ENCODE peak calls at places on chromosomes 6 and 20, in four cellular contexts. One of them, this sample, is unnamed.

GRCh38 chr20:37920270-37920669 is 17.3 kb downstream of the VSTM2L start:
- DNase-seq in coronary artery: no peak
- DNase-seq in T-helper 17 cell: no peak
- DNase-seq in CD8-positive, alpha-beta memory T cell: no peak
- DNase-seq in this sample: no peak

GRCh38 chr6:9126845-9127560 is 691.7 kb upstream of the SLC35B3 start:
- DNase-seq in T-helper 17 cell: no peak
- DNase-seq in CD8-positive, alpha-beta memory T cell: no peak
- DNase-seq in coronary artery: no peak
- DNase-seq in this sample: no peak

GRCh38 chr6:155889405-155889804 is 433.8 kb upstream of the NOX3 start:
- DNase-seq in coronary artery: no peak
- DNase-seq in CD8-positive, alpha-beta memory T cell: no peak
- DNase-seq in T-helper 17 cell: no peak
- DNase-seq in this sample: no peak

GRCh38 chr6:127811939-127812338 is 88.9 kb downstream of the THEMIS start:
- DNase-seq in CD8-positive, alpha-beta memory T cell: no peak
- DNase-seq in coronary artery: no peak
- DNase-seq in T-helper 17 cell: no peak
- DNase-seq in this sample: no peak

GRCh38 chr6:157755752-157756411 is 67.2 kb upstream of the SNX9 start:
- DNase-seq in coronary artery: no peak
- DNase-seq in T-helper 17 cell: no peak
- DNase-seq in CD8-positive, alpha-beta memory T cell: no peak
- DNase-seq in this sample: peak; percentile 44

GRCh38 chr6:170445984-170446383 is 107.1 kb downstream of the PSMB1 start:
- DNase-seq in coronary artery: no peak
- DNase-seq in CD8-positive, alpha-beta memory T cell: no peak
- DNase-seq in T-helper 17 cell: no peak
- DNase-seq in this sample: no peak

GRCh38 chr6:52399511-52400315 is 20.4 kb upstream of the EFHC1 start:
- DNase-seq in CD8-positive, alpha-beta memory T cell: no peak
- DNase-seq in T-helper 17 cell: peak; percentile 27
- DNase-seq in coronary artery: no peak
- DNase-seq in this sample: peak; percentile 25

GRCh38 chr20:60658661-60659060 is 593.4 kb upstream of the CDH4 start:
- DNase-seq in coronary artery: no peak
- DNase-seq in T-helper 17 cell: no peak
- DNase-seq in CD8-positive, alpha-beta memory T cell: no peak
- DNase-seq in this sample: no peak

GRCh38 chr6:162019311-162019710 is 708.3 kb downstream of the PRKN start:
- DNase-seq in T-helper 17 cell: no peak
- DNase-seq in CD8-positive, alpha-beta memory T cell: no peak
- DNase-seq in coronary artery: no peak
- DNase-seq in this sample: no peak

GRCh38 chr6:155256122-155256795 is 7.6 kb upstream of the CLDN20 start:
- DNase-seq in CD8-positive, alpha-beta memory T cell: no peak
- DNase-seq in coronary artery: no peak
- DNase-seq in T-helper 17 cell: no peak
- DNase-seq in this sample: no peak

GRCh38 chr6:21392177-21392576 is 201.4 kb upstream of the SOX4 start:
- DNase-seq in T-helper 17 cell: no peak
- DNase-seq in CD8-positive, alpha-beta memory T cell: no peak
- DNase-seq in coronary artery: no peak
- DNase-seq in this sample: no peak

GRCh38 chr6:47207261-47207660 is 102.4 kb downstream of the TNFRSF21 start:
- DNase-seq in coronary artery: no peak
- DNase-seq in CD8-positive, alpha-beta memory T cell: no peak
- DNase-seq in T-helper 17 cell: no peak
- DNase-seq in this sample: no peak

GRCh38 chr6:15386110-15386755 is 140.4 kb downstream of the JARID2 start:
- DNase-seq in coronary artery: no peak
- DNase-seq in CD8-positive, alpha-beta memory T cell: no peak
- DNase-seq in T-helper 17 cell: no peak
- DNase-seq in this sample: no peak

GRCh38 chr6:32886674-32887383 is 32.8 kb downstream of the PSMB9 start:
- DNase-seq in T-helper 17 cell: no peak
- DNase-seq in CD8-positive, alpha-beta memory T cell: no peak
- DNase-seq in coronary artery: no peak
- DNase-seq in this sample: no peak

GRCh38 chr20:63933646-63934045 is 22.6 kb downstream of the UCKL1 start:
- DNase-seq in CD8-positive, alpha-beta memory T cell: peak; percentile 26
- DNase-seq in T-helper 17 cell: no peak
- DNase-seq in coronary artery: no peak
- DNase-seq in this sample: no peak

GRCh38 chr6:72363844-72364740 is 257.8 kb upstream of the KCNQ5 start:
- DNase-seq in CD8-positive, alpha-beta memory T cell: no peak
- DNase-seq in T-helper 17 cell: no peak
- DNase-seq in coronary artery: no peak
- DNase-seq in this sample: no peak

GRCh38 chr6:3363296-3364025 is 93.4 kb downstream of the SLC22A23 start:
- DNase-seq in CD8-positive, alpha-beta memory T cell: no peak
- DNase-seq in T-helper 17 cell: no peak
- DNase-seq in coronary artery: no peak
- DNase-seq in this sample: no peak

GRCh38 chr6:41965429-41966213 is 24.0 kb upstream of the CCND3 start:
- DNase-seq in T-helper 17 cell: no peak
- DNase-seq in coronary artery: no peak
- DNase-seq in CD8-positive, alpha-beta memory T cell: no peak
- DNase-seq in this sample: no peak

GRCh38 chr6:30542404-30542725 is 13.9 kb downstream of the GNL1 start:
- DNase-seq in T-helper 17 cell: no peak
- DNase-seq in coronary artery: no peak
- DNase-seq in CD8-positive, alpha-beta memory T cell: peak; percentile 60
- DNase-seq in this sample: no peak

GRCh38 chr20:34907616-34908469 is 31.4 kb downstream of the ACSS2 start:
- DNase-seq in CD8-positive, alpha-beta memory T cell: no peak
- DNase-seq in T-helper 17 cell: no peak
- DNase-seq in coronary artery: no peak
- DNase-seq in this sample: no peak

GRCh38 chr6:155377061-155377460 is 62.8 kb upstream of the TFB1M start:
- DNase-seq in CD8-positive, alpha-beta memory T cell: no peak
- DNase-seq in coronary artery: no peak
- DNase-seq in T-helper 17 cell: no peak
- DNase-seq in this sample: no peak

GRCh38 chr20:36181934-36182603 is 27.5 kb downstream of the EPB41L1 start:
- DNase-seq in CD8-positive, alpha-beta memory T cell: no peak
- DNase-seq in coronary artery: no peak
- DNase-seq in T-helper 17 cell: no peak
- DNase-seq in this sample: no peak

GRCh38 chr6:113825776-113826175 is 31.4 kb upstream of the MARCKS start:
- DNase-seq in CD8-positive, alpha-beta memory T cell: no peak
- DNase-seq in T-helper 17 cell: no peak
- DNase-seq in coronary artery: no peak
- DNase-seq in this sample: no peak

GRCh38 chr6:134935076-134935475 is 14.8 kb downstream of the ALDH8A1 start:
- DNase-seq in coronary artery: no peak
- DNase-seq in T-helper 17 cell: no peak
- DNase-seq in CD8-positive, alpha-beta memory T cell: no peak
- DNase-seq in this sample: no peak

GRCh38 chr6:146915671-146916127 is 288.5 kb upstream of the STXBP5 start:
- DNase-seq in coronary artery: no peak
- DNase-seq in T-helper 17 cell: no peak
- DNase-seq in CD8-positive, alpha-beta memory T cell: no peak
- DNase-seq in this sample: no peak

GRCh38 chr6:57117801-57118200 is 27.8 kb downstream of the ZNF451 start:
- DNase-seq in T-helper 17 cell: no peak
- DNase-seq in coronary artery: no peak
- DNase-seq in CD8-positive, alpha-beta memory T cell: no peak
- DNase-seq in this sample: no peak

GRCh38 chr6:52263709-52264320 is 19.5 kb upstream of the IL17F start:
- DNase-seq in coronary artery: no peak
- DNase-seq in CD8-positive, alpha-beta memory T cell: peak; percentile 78
- DNase-seq in T-helper 17 cell: peak; percentile 65
- DNase-seq in this sample: peak; percentile 57

GRCh38 chr6:105759946-105760345 is 326.2 kb upstream of the PRDM1 start:
- DNase-seq in CD8-positive, alpha-beta memory T cell: no peak
- DNase-seq in coronary artery: no peak
- DNase-seq in T-helper 17 cell: no peak
- DNase-seq in this sample: no peak

GRCh38 chr20:63698739-63699465 is 2.5 kb downstream of the TNFRSF6B start:
- DNase-seq in coronary artery: peak; percentile 81
- DNase-seq in CD8-positive, alpha-beta memory T cell: peak; percentile 56
- DNase-seq in T-helper 17 cell: no peak
- DNase-seq in this sample: no peak

GRCh38 chr6:3990692-3991491 is 88.0 kb downstream of the FAM217A start:
- DNase-seq in CD8-positive, alpha-beta memory T cell: peak; percentile 73
- DNase-seq in coronary artery: peak; percentile 92
- DNase-seq in T-helper 17 cell: peak; percentile 60
- DNase-seq in this sample: peak; percentile 57

GRCh38 chr20:22559711-22560305 is 24.6 kb downstream of the FOXA2 start:
- DNase-seq in CD8-positive, alpha-beta memory T cell: no peak
- DNase-seq in T-helper 17 cell: no peak
- DNase-seq in coronary artery: no peak
- DNase-seq in this sample: no peak

GRCh38 chr20:54017846-54018245 is 52.5 kb downstream of the BCAS1 start:
- DNase-seq in CD8-positive, alpha-beta memory T cell: no peak
- DNase-seq in coronary artery: no peak
- DNase-seq in T-helper 17 cell: no peak
- DNase-seq in this sample: no peak

GRCh38 chr6:38498085-38498484 is 141.6 kb downstream of the BTBD9 start:
- DNase-seq in T-helper 17 cell: no peak
- DNase-seq in coronary artery: no peak
- DNase-seq in CD8-positive, alpha-beta memory T cell: no peak
- DNase-seq in this sample: no peak

GRCh38 chr6:148166339-148166949 is 176.2 kb upstream of the SASH1 start:
- DNase-seq in T-helper 17 cell: no peak
- DNase-seq in CD8-positive, alpha-beta memory T cell: no peak
- DNase-seq in coronary artery: no peak
- DNase-seq in this sample: peak; percentile 5

GRCh38 chr6:139060332-139060731 is 31.8 kb downstream of the ABRACL start:
- DNase-seq in CD8-positive, alpha-beta memory T cell: no peak
- DNase-seq in T-helper 17 cell: no peak
- DNase-seq in coronary artery: no peak
- DNase-seq in this sample: no peak

GRCh38 chr6:30101939-30102700 is 10.8 kb downstream of the TRIM31 start:
- DNase-seq in CD8-positive, alpha-beta memory T cell: peak; percentile 65
- DNase-seq in T-helper 17 cell: peak; percentile 23
- DNase-seq in coronary artery: peak; percentile 91
- DNase-seq in this sample: peak; percentile 12

GRCh38 chr6:6293317-6293716 is 27.1 kb downstream of the F13A1 start:
- DNase-seq in T-helper 17 cell: no peak
- DNase-seq in CD8-positive, alpha-beta memory T cell: no peak
- DNase-seq in coronary artery: no peak
- DNase-seq in this sample: no peak

GRCh38 chr20:57717797-57718196 is 8.0 kb upstream of the PMEPA1 start:
- DNase-seq in coronary artery: no peak
- DNase-seq in T-helper 17 cell: no peak
- DNase-seq in CD8-positive, alpha-beta memory T cell: no peak
- DNase-seq in this sample: no peak